ENCODE peak calls at places on chromosome 17, in seven cellular contexts. P, S, C, H, A, D and Y are unnamed samples.

GRCh38 chr17:35210741-35211140 is 16.5 kb upstream of the SLC35G3 start:
- DNase-seq in D (no peak), A (no peak), H (no peak), S (no peak), C (no peak), P (no peak), Y (no peak)

GRCh38 chr17:16492613-16493290 is 759 bp upstream of the LRRC75A start:
- DNase-seq in D (no peak), P (no peak), H (no peak), A (no peak), C (no peak), S (no peak), Y (no peak)

GRCh38 chr17:1186214-1186820 is 6.5 kb upstream of the ABR start:
- DNase-seq in H (no peak), A (no peak), D (no peak), C (peak), P (no peak), S (no peak), Y (peak)

GRCh38 chr17:70261170-70261569 is 91.8 kb downstream of the KCNJ2 start:
- DNase-seq in A (no peak), D (no peak), S (no peak), C (no peak), P (no peak), H (no peak), Y (no peak)

GRCh38 chr17:4135489-4135888 is 7.3 kb downstream of the ZZEF1 start:
- DNase-seq in C (no peak), S (no peak), A (no peak), H (no peak), D (no peak), P (no peak), Y (no peak)

GRCh38 chr17:2214887-2215615 is 88.5 kb downstream of the SMG6 start:
- DNase-seq in C (no peak), A (no peak), S (peak), D (no peak), P (no peak), H (no peak), Y (no peak)

GRCh38 chr17:50563095-50563511 is 2.6 kb downstream of the CACNA1G start:
- DNase-seq in P (no peak), D (no peak), A (no peak), H (no peak), S (no peak), C (no peak), Y (no peak)

GRCh38 chr17:44095647-44096496 is 25.3 kb downstream of the G6PC3 start:
- DNase-seq in C (peak), S (no peak), H (peak), A (no peak), D (no peak), P (no peak), Y (peak)

GRCh38 chr17:6473128-6473767 is 29.0 kb downstream of the PIMREG start:
- DNase-seq in A (peak), P (peak), S (peak), C (peak), D (no peak), H (peak), Y (peak)

GRCh38 chr17:15446036-15446435 is 21.4 kb downstream of the CDRT4 start:
- DNase-seq in C (no peak), A (no peak), H (no peak), S (no peak), D (no peak), P (no peak), Y (no peak)

GRCh38 chr17:60148300-60148838 is 1.4 kb upstream of the CA4 start:
- DNase-seq in H (no peak), P (no peak), D (no peak), A (no peak), C (no peak), S (no peak), Y (no peak)

GRCh38 chr17:50423553-50424159 is 2.4 kb upstream of the ACSF2 start:
- DNase-seq in S (no peak), A (no peak), D (no peak), P (peak), C (peak), H (peak), Y (peak)

GRCh38 chr17:814371-814770 is 32.2 kb downstream of the MRM3 start:
- DNase-seq in D (no peak), H (no peak), P (no peak), C (no peak), S (no peak), A (no peak), Y (no peak)

GRCh38 chr17:13426991-13427390 is 174.7 kb downstream of the HS3ST3A1 start:
- DNase-seq in A (no peak), C (no peak), P (no peak), D (no peak), S (no peak), H (no peak), Y (no peak)

GRCh38 chr17:17253445-17253844 is 16.5 kb upstream of the FLCN start:
- DNase-seq in P (no peak), H (peak), A (no peak), S (no peak), D (peak), C (no peak), Y (no peak)

GRCh38 chr17:72380737-72381136 is 259.9 kb downstream of the SOX9 start:
- DNase-seq in S (no peak), P (no peak), C (no peak), A (no peak), D (no peak), H (no peak), Y (no peak)

GRCh38 chr17:72380120-72380519 is 259.3 kb downstream of the SOX9 start:
- DNase-seq in H (no peak), P (no peak), C (no peak), A (no peak), S (no peak), D (no peak), Y (no peak)

GRCh38 chr17:72383053-72383847 is 262.4 kb downstream of the SOX9 start:
- DNase-seq in S (no peak), H (no peak), C (no peak), D (no peak), A (no peak), P (no peak), Y (no peak)

GRCh38 chr17:72378414-72379395 is 257.9 kb downstream of the SOX9 start:
- DNase-seq in H (no peak), A (no peak), C (no peak), S (no peak), P (no peak), D (no peak), Y (no peak)

GRCh38 chr17:72381597-72382397 is 261.0 kb downstream of the SOX9 start:
- DNase-seq in S (no peak), A (no peak), H (no peak), D (no peak), C (no peak), P (peak), Y (no peak)
- TF ChIP-seq POLR2A in S (no peak), A (no peak), H (no peak), D (no peak), C (no peak), P (no peak), Y (no peak)

GRCh38 chr17:78847052-78847451 is 6.4 kb upstream of the USP36 start:
- DNase-seq in P (no peak), C (no peak), D (no peak), A (no peak), H (no peak), S (no peak), Y (no peak)
- TF ChIP-seq POLR2A in P (no peak), C (no peak), D (no peak), A (no peak), H (no peak), S (no peak), Y (no peak)

GRCh38 chr17:63946440-63947363 is 14.6 kb upstream of the CD79B start:
- DNase-seq in C (peak), S (peak), P (peak), H (peak), A (peak), D (no peak), Y (peak)
- TF ChIP-seq POLR2A in C (no peak), S (no peak), P (no peak), H (no peak), A (no peak), D (no peak), Y (no peak)

GRCh38 chr17:58316260-58316960 is 12.2 kb downstream of the TSPOAP1 start:
- DNase-seq in D (peak), S (no peak), P (no peak), H (no peak), A (no peak), C (peak), Y (no peak)
- TF ChIP-seq POLR2A in D (no peak), S (no peak), P (no peak), H (no peak), A (no peak), C (no peak), Y (no peak)

GRCh38 chr17:82105882-82106696 is 8.1 kb upstream of the FASN start:
- DNase-seq in D (peak), A (peak), H (peak), S (peak), P (peak), C (peak), Y (peak)
- TF ChIP-seq POLR2A in D (no peak), A (peak), H (peak), S (peak), P (peak), C (no peak), Y (no peak)

GRCh38 chr17:9647014-9647413 is 1.7 kb downstream of the USP43 start:
- DNase-seq in D (peak), P (no peak), A (no peak), C (no peak), H (no peak), S (no peak), Y (no peak)

GRCh38 chr17:9646556-9646905 is 1.2 kb downstream of the USP43 start:
- DNase-seq in C (no peak), P (no peak), S (no peak), D (peak), A (no peak), H (no peak), Y (no peak)

GRCh38 chr17:9645858-9646555 is 690 bp downstream of the USP43 start:
- DNase-seq in A (peak), S (no peak), D (peak), P (peak), C (no peak), H (peak), Y (no peak)

GRCh38 chr17:9643611-9644010 is 1.7 kb upstream of the USP43 start:
- DNase-seq in S (no peak), P (no peak), A (no peak), H (no peak), D (no peak), C (no peak), Y (no peak)

DNA sequence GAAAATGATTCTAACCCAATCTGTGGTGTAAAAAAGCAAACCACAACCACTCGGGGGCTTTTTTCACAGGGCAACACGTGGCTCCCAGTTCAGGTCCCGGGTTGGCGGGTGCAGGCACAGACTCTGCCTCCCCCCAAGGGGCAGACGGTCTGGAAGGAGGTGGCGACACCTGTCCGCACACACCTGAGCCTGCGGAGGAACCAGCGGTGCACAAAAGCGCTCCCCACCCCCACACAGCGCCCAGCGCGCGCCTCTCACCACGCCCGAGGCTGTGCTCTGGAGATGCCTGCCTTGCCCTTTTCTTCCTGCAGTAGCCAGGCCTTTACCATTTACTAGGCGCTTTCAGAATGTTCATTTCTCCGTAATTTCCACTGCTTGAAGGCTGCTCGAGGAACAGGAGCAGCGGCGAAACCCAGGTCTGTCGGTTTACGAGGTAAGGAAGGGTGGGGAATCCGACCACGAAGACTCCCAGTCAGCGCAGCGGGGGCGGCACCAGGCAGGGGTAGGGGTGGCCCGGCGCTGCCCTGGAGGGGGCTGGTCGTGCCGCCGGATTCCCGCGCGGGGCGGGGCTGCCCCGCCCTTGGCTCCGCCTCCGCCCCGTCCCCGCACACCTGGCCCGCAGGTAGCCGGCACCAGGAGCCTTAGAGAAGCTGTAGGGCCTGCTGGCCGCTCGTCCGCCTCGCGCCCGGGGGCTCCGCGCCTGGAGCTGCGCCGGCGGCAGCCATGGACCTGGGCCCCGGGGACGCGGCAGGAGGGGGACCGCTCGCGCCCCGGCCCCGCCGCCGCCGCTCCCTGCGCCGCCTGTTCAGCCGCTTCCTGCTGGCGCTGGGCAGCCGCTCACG is at the start of gene USP43:
- DNase-seq in D (peak), A (peak), H (peak), C (no peak), P (peak), S (no peak), Y (peak)
- TF ChIP-seq POLR2A in D (no peak), A (no peak), H (peak), C (no peak), P (no peak), S (peak), Y (no peak)

DNA sequence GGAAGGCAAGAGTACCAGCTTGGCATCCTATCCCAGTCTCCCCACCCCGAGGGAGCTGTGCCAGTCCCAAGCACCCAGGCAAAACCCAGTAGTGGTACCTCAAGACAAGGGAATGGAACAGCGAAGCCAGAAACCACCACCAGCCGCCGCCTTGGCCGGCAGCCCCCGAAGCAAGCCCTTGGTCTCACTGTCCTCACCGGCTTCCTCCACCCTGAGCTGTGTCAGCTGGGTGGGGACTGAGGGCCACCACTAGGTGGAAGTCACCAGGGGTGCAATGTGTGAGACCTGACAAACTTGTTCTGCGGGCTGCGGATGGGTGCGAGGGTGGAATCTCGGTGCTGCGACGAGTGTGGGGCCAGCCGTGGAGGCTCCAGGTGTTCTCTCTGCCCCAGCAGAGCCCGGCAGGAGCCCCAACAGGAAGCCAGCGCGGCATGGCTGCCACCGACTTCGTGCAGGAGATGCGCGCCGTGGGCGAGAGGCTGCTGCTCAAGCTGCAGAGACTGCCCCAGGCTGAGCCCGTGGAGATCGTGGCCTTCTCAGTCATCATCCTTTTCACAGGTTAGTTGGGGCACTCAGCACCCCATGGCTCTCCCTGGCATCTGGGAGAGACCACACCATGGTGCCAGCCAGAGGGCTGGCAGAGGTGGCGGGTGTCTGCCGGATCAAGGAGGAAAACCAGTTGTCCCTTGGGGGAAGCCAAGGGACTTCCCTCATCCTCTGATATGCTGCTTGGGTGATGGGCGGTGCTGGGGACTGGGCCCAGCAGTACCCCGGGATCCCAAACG is 6.7 kb downstream of the SMIM5 start:
- DNase-seq in P (no peak), S (no peak), H (no peak), A (peak), D (no peak), C (no peak), Y (no peak)
- TF ChIP-seq POLR2A in P (no peak), S (peak), H (no peak), A (no peak), D (no peak), C (no peak), Y (no peak)

GRCh38 chr17:29141484-29141835 is 38.7 kb downstream of the MYO18A start:
- DNase-seq in P (no peak), D (no peak), C (no peak), H (no peak), A (no peak), S (peak), Y (no peak)

GRCh38 chr17:29138991-29139682 is 41.1 kb downstream of the MYO18A start:
- DNase-seq in A (no peak), D (no peak), C (no peak), H (no peak), S (peak), P (no peak), Y (no peak)

GRCh38 chr17:29138184-29138955 is 41.8 kb downstream of the MYO18A start:
- DNase-seq in D (no peak), H (no peak), C (no peak), A (no peak), S (peak), P (no peak), Y (no peak)

GRCh38 chr17:29140631-29141483 is 39.3 kb downstream of the MYO18A start:
- DNase-seq in D (no peak), H (no peak), S (peak), A (no peak), P (no peak), C (no peak), Y (no peak)

GRCh38 chr17:29140051-29140582 is 40.1 kb downstream of the MYO18A start:
- DNase-seq in S (peak), P (no peak), H (no peak), D (peak), C (peak), A (no peak), Y (peak)
- TF ChIP-seq POLR2A in S (peak), P (no peak), H (no peak), D (peak), C (no peak), A (peak), Y (peak)